ENCODE peak calls at places on chromosomes 3 and 15, in seven cellular contexts. One of them, this sample, is unnamed.

GRCh38 chr3:183779896-183780450 is 45.4 kb downstream of the MAP6D1 start:
- DNase-seq in NCI-H510A treated with DMSO at 0.1 percent for 48 hours: no peak
- DNase-seq in LoVo: no peak
- DNase-seq in AML-193: peak; percentile 54
- DNase-seq in G401: no peak
- DNase-seq in cardiac fibroblast: no peak
- DNase-seq in amniotic stem cell: no peak
- DNase-seq in this sample: no peak

GRCh38 chr3:128725547-128725931 is 444 bp upstream of the RAB7A start:
- DNase-seq in NCI-H510A treated with DMSO at 0.1 percent for 48 hours: no peak
- DNase-seq in LoVo: no peak
- DNase-seq in AML-193: no peak
- DNase-seq in G401: no peak
- DNase-seq in cardiac fibroblast: no peak
- DNase-seq in amniotic stem cell: no peak
- DNase-seq in this sample: no peak

GRCh38 chr3:35784162-35784561 is 144.8 kb downstream of the ARPP21 start:
- DNase-seq in NCI-H510A treated with DMSO at 0.1 percent for 48 hours: no peak
- DNase-seq in LoVo: no peak
- DNase-seq in AML-193: no peak
- DNase-seq in G401: no peak
- DNase-seq in cardiac fibroblast: no peak
- DNase-seq in amniotic stem cell: no peak
- DNase-seq in this sample: no peak

GRCh38 chr3:155281892-155282291 is 11.6 kb downstream of the STRIT1 start:
- DNase-seq in NCI-H510A treated with DMSO at 0.1 percent for 48 hours: no peak
- DNase-seq in LoVo: no peak
- DNase-seq in AML-193: no peak
- DNase-seq in G401: no peak
- DNase-seq in cardiac fibroblast: peak; percentile 20
- DNase-seq in amniotic stem cell: no peak
- DNase-seq in this sample: no peak

GRCh38 chr3:185521349-185522138 is 22.7 kb upstream of the TMEM41A start:
- DNase-seq in NCI-H510A treated with DMSO at 0.1 percent for 48 hours: no peak
- DNase-seq in LoVo: no peak
- DNase-seq in AML-193: no peak
- DNase-seq in G401: no peak
- DNase-seq in cardiac fibroblast: no peak
- DNase-seq in amniotic stem cell: no peak
- DNase-seq in this sample: no peak

GRCh38 chr3:8653800-8654408 is 9.3 kb upstream of the SSUH2 start:
- DNase-seq in NCI-H510A treated with DMSO at 0.1 percent for 48 hours: no peak
- DNase-seq in LoVo: no peak
- DNase-seq in AML-193: no peak
- DNase-seq in G401: no peak
- DNase-seq in cardiac fibroblast: no peak
- DNase-seq in amniotic stem cell: no peak
- DNase-seq in this sample: no peak

GRCh38 chr3:59771760-59772159 is 721.9 kb upstream of the CFAP20DC start:
- DNase-seq in NCI-H510A treated with DMSO at 0.1 percent for 48 hours: no peak
- DNase-seq in LoVo: no peak
- DNase-seq in AML-193: no peak
- DNase-seq in G401: no peak
- DNase-seq in cardiac fibroblast: peak; percentile 60
- DNase-seq in amniotic stem cell: peak; percentile 40
- DNase-seq in this sample: no peak

GRCh38 chr15:87874896-87875661 is 381.5 kb downstream of the NTRK3 start:
- DNase-seq in NCI-H510A treated with DMSO at 0.1 percent for 48 hours: no peak
- DNase-seq in LoVo: no peak
- DNase-seq in AML-193: no peak
- DNase-seq in G401: peak; percentile 20
- DNase-seq in cardiac fibroblast: peak; percentile 50
- DNase-seq in amniotic stem cell: no peak
- DNase-seq in this sample: no peak

GRCh38 chr15:63378946-63379345 is 2.7 kb downstream of the CA12 start:
- DNase-seq in NCI-H510A treated with DMSO at 0.1 percent for 48 hours: no peak
- DNase-seq in LoVo: no peak
- DNase-seq in AML-193: no peak
- DNase-seq in G401: no peak
- DNase-seq in cardiac fibroblast: no peak
- DNase-seq in amniotic stem cell: no peak
- DNase-seq in this sample: no peak

GRCh38 chr3:122661633-122662032 is 19.0 kb upstream of the PARP14 start:
- DNase-seq in NCI-H510A treated with DMSO at 0.1 percent for 48 hours: no peak
- DNase-seq in LoVo: no peak
- DNase-seq in AML-193: no peak
- DNase-seq in G401: no peak
- DNase-seq in cardiac fibroblast: no peak
- DNase-seq in amniotic stem cell: no peak
- DNase-seq in this sample: no peak

GRCh38 chr15:81768773-81769172 is 277.0 kb downstream of the MEX3B start:
- DNase-seq in NCI-H510A treated with DMSO at 0.1 percent for 48 hours: no peak
- DNase-seq in LoVo: no peak
- DNase-seq in AML-193: no peak
- DNase-seq in G401: no peak
- DNase-seq in cardiac fibroblast: no peak
- DNase-seq in amniotic stem cell: no peak
- DNase-seq in this sample: no peak

GRCh38 chr3:131972091-131972490 is 62.7 kb downstream of the CPNE4 start:
- DNase-seq in NCI-H510A treated with DMSO at 0.1 percent for 48 hours: no peak
- DNase-seq in LoVo: no peak
- DNase-seq in AML-193: no peak
- DNase-seq in G401: no peak
- DNase-seq in cardiac fibroblast: no peak
- DNase-seq in amniotic stem cell: no peak
- DNase-seq in this sample: no peak

GRCh38 chr3:124832782-124833709 is 54.1 kb downstream of the ITGB5 start:
- DNase-seq in NCI-H510A treated with DMSO at 0.1 percent for 48 hours: no peak
- DNase-seq in LoVo: no peak
- DNase-seq in AML-193: no peak
- DNase-seq in G401: no peak
- DNase-seq in cardiac fibroblast: peak; percentile 85
- DNase-seq in amniotic stem cell: peak; percentile 73
- DNase-seq in this sample: no peak

GRCh38 chr15:29364429-29365078 is 94.9 kb upstream of the NSMCE3 start:
- DNase-seq in NCI-H510A treated with DMSO at 0.1 percent for 48 hours: no peak
- DNase-seq in LoVo: no peak
- DNase-seq in AML-193: no peak
- DNase-seq in G401: no peak
- DNase-seq in cardiac fibroblast: peak; percentile 47
- DNase-seq in amniotic stem cell: peak; percentile 5
- DNase-seq in this sample: no peak

GRCh38 chr3:193944161-193944884 is 191.6 kb upstream of the HES1 start:
- DNase-seq in NCI-H510A treated with DMSO at 0.1 percent for 48 hours: no peak
- DNase-seq in LoVo: no peak
- DNase-seq in AML-193: no peak
- DNase-seq in G401: no peak
- DNase-seq in cardiac fibroblast: no peak
- DNase-seq in amniotic stem cell: no peak
- DNase-seq in this sample: no peak

GRCh38 chr3:120093923-120094775 is at the start of gene GSK3B:
- DNase-seq in NCI-H510A treated with DMSO at 0.1 percent for 48 hours: no peak
- DNase-seq in LoVo: peak; percentile 97
- DNase-seq in AML-193: peak; percentile 94
- DNase-seq in G401: peak; percentile 79
- DNase-seq in cardiac fibroblast: no peak
- DNase-seq in amniotic stem cell: peak; percentile 58
- DNase-seq in this sample: peak; percentile 84

GRCh38 chr3:127217594-127218456 is 24.9 kb downstream of the PRR23E start:
- DNase-seq in NCI-H510A treated with DMSO at 0.1 percent for 48 hours: no peak
- DNase-seq in LoVo: peak; percentile 36
- DNase-seq in AML-193: no peak
- DNase-seq in G401: no peak
- DNase-seq in cardiac fibroblast: peak; percentile 12
- DNase-seq in amniotic stem cell: no peak
- DNase-seq in this sample: no peak

GRCh38 chr3:195259146-195259563 is 11.8 kb downstream of the XXYLT1 start:
- DNase-seq in NCI-H510A treated with DMSO at 0.1 percent for 48 hours: peak; percentile 58
- DNase-seq in LoVo: peak; percentile 8
- DNase-seq in AML-193: peak; percentile 27
- DNase-seq in G401: peak; percentile 51
- DNase-seq in cardiac fibroblast: peak; percentile 60
- DNase-seq in amniotic stem cell: no peak
- DNase-seq in this sample: no peak

GRCh38 chr3:119175869-119176756 is 2.7 kb downstream of the UPK1B start:
- DNase-seq in NCI-H510A treated with DMSO at 0.1 percent for 48 hours: no peak
- DNase-seq in LoVo: no peak
- DNase-seq in AML-193: no peak
- DNase-seq in G401: no peak
- DNase-seq in cardiac fibroblast: peak; percentile 49
- DNase-seq in amniotic stem cell: no peak
- DNase-seq in this sample: no peak

GRCh38 chr3:191094057-191094456 is 105.0 kb upstream of the OSTN start:
- DNase-seq in NCI-H510A treated with DMSO at 0.1 percent for 48 hours: no peak
- DNase-seq in LoVo: no peak
- DNase-seq in AML-193: no peak
- DNase-seq in G401: no peak
- DNase-seq in cardiac fibroblast: peak; percentile 60
- DNase-seq in amniotic stem cell: peak; percentile 80
- DNase-seq in this sample: no peak

GRCh38 chr3:141261472-141262171 is 30.0 kb downstream of the PXYLP1 start:
- DNase-seq in NCI-H510A treated with DMSO at 0.1 percent for 48 hours: no peak
- DNase-seq in LoVo: no peak
- DNase-seq in AML-193: peak; percentile 31
- DNase-seq in G401: no peak
- DNase-seq in cardiac fibroblast: no peak
- DNase-seq in amniotic stem cell: no peak
- DNase-seq in this sample: no peak

GRCh38 chr3:147120029-147120428 is 286.3 kb downstream of the ZIC4 start:
- DNase-seq in NCI-H510A treated with DMSO at 0.1 percent for 48 hours: peak; percentile 36
- DNase-seq in LoVo: peak; percentile 5
- DNase-seq in AML-193: no peak
- DNase-seq in G401: peak; percentile 74
- DNase-seq in cardiac fibroblast: peak; percentile 13
- DNase-seq in amniotic stem cell: peak; percentile 3
- DNase-seq in this sample: no peak

GRCh38 chr3:12974819-12975218 is 98.4 kb downstream of the IQSEC1 start:
- DNase-seq in NCI-H510A treated with DMSO at 0.1 percent for 48 hours: no peak
- DNase-seq in LoVo: no peak
- DNase-seq in AML-193: no peak
- DNase-seq in G401: peak; percentile 64
- DNase-seq in cardiac fibroblast: no peak
- DNase-seq in amniotic stem cell: no peak
- DNase-seq in this sample: no peak

GRCh38 chr3:126180477-126181397 is at the start of gene ALDH1L1:
- DNase-seq in NCI-H510A treated with DMSO at 0.1 percent for 48 hours: peak; percentile 55
- DNase-seq in LoVo: no peak
- DNase-seq in AML-193: no peak
- DNase-seq in G401: peak; percentile 81
- DNase-seq in cardiac fibroblast: peak; percentile 94
- DNase-seq in amniotic stem cell: no peak
- DNase-seq in this sample: no peak

GRCh38 chr3:149234671-149235245 is 13.1 kb upstream of the CP start:
- DNase-seq in NCI-H510A treated with DMSO at 0.1 percent for 48 hours: no peak
- DNase-seq in LoVo: no peak
- DNase-seq in AML-193: no peak
- DNase-seq in G401: no peak
- DNase-seq in cardiac fibroblast: no peak
- DNase-seq in amniotic stem cell: no peak
- DNase-seq in this sample: no peak

GRCh38 chr3:126760541-126760940 is 56.5 kb downstream of the CHCHD6 start:
- DNase-seq in NCI-H510A treated with DMSO at 0.1 percent for 48 hours: no peak
- DNase-seq in LoVo: no peak
- DNase-seq in AML-193: no peak
- DNase-seq in G401: no peak
- DNase-seq in cardiac fibroblast: no peak
- DNase-seq in amniotic stem cell: no peak
- DNase-seq in this sample: no peak

GRCh38 chr3:128112406-128112968 is 11.1 kb downstream of the RUVBL1 start:
- DNase-seq in NCI-H510A treated with DMSO at 0.1 percent for 48 hours: no peak
- DNase-seq in LoVo: peak; percentile 17
- DNase-seq in AML-193: no peak
- DNase-seq in G401: peak; percentile 4
- DNase-seq in cardiac fibroblast: peak; percentile 88
- DNase-seq in amniotic stem cell: peak; percentile 91
- DNase-seq in this sample: peak; percentile 71

GRCh38 chr3:167559922-167560321 is 86.1 kb upstream of the SERPINI2 start:
- DNase-seq in NCI-H510A treated with DMSO at 0.1 percent for 48 hours: no peak
- DNase-seq in LoVo: no peak
- DNase-seq in AML-193: no peak
- DNase-seq in G401: no peak
- DNase-seq in cardiac fibroblast: no peak
- DNase-seq in amniotic stem cell: no peak
- DNase-seq in this sample: no peak

GRCh38 chr15:40330368-40330836 is 6.9 kb downstream of the INAFM2 start:
- DNase-seq in NCI-H510A treated with DMSO at 0.1 percent for 48 hours: peak; percentile 74
- DNase-seq in LoVo: no peak
- DNase-seq in AML-193: peak; percentile 28
- DNase-seq in G401: no peak
- DNase-seq in cardiac fibroblast: peak; percentile 89
- DNase-seq in amniotic stem cell: no peak
- DNase-seq in this sample: no peak

GRCh38 chr15:99729920-99730319 is 3.3 kb downstream of the LYSMD4 start:
- DNase-seq in NCI-H510A treated with DMSO at 0.1 percent for 48 hours: no peak
- DNase-seq in LoVo: no peak
- DNase-seq in AML-193: no peak
- DNase-seq in G401: peak; percentile 23
- DNase-seq in cardiac fibroblast: peak; percentile 76
- DNase-seq in amniotic stem cell: no peak
- DNase-seq in this sample: no peak

GRCh38 chr3:126517986-126518778 is 609 bp upstream of the UROC1 start:
- DNase-seq in NCI-H510A treated with DMSO at 0.1 percent for 48 hours: no peak
- DNase-seq in LoVo: no peak
- DNase-seq in AML-193: no peak
- DNase-seq in G401: no peak
- DNase-seq in cardiac fibroblast: no peak
- DNase-seq in amniotic stem cell: no peak
- DNase-seq in this sample: no peak

GRCh38 chr3:192929146-192929545 is 11.5 kb upstream of the MB21D2 start:
- DNase-seq in NCI-H510A treated with DMSO at 0.1 percent for 48 hours: no peak
- DNase-seq in LoVo: no peak
- DNase-seq in AML-193: no peak
- DNase-seq in G401: no peak
- DNase-seq in cardiac fibroblast: no peak
- DNase-seq in amniotic stem cell: no peak
- DNase-seq in this sample: no peak

GRCh38 chr15:43483306-43484128 is 9.4 kb downstream of the TP53BP1 start:
- DNase-seq in NCI-H510A treated with DMSO at 0.1 percent for 48 hours: no peak
- DNase-seq in LoVo: no peak
- DNase-seq in AML-193: peak; percentile 26
- DNase-seq in G401: peak; percentile 45
- DNase-seq in cardiac fibroblast: peak; percentile 62
- DNase-seq in amniotic stem cell: no peak
- DNase-seq in this sample: peak; percentile 29

GRCh38 chr3:192062186-192062585 is 601.2 kb downstream of the PYDC2 start:
- DNase-seq in NCI-H510A treated with DMSO at 0.1 percent for 48 hours: no peak
- DNase-seq in LoVo: no peak
- DNase-seq in AML-193: no peak
- DNase-seq in G401: no peak
- DNase-seq in cardiac fibroblast: no peak
- DNase-seq in amniotic stem cell: no peak
- DNase-seq in this sample: no peak

GRCh38 chr15:31389576-31389975 is 62.9 kb downstream of the KLF13 start:
- DNase-seq in NCI-H510A treated with DMSO at 0.1 percent for 48 hours: no peak
- DNase-seq in LoVo: no peak
- DNase-seq in AML-193: no peak
- DNase-seq in G401: no peak
- DNase-seq in cardiac fibroblast: no peak
- DNase-seq in amniotic stem cell: no peak
- DNase-seq in this sample: no peak

GRCh38 chr3:132659000-132659369 is 624 bp downstream of the ACAD11 start:
- DNase-seq in NCI-H510A treated with DMSO at 0.1 percent for 48 hours: peak; percentile 4
- DNase-seq in LoVo: no peak
- DNase-seq in AML-193: peak; percentile 39
- DNase-seq in G401: peak; percentile 62
- DNase-seq in cardiac fibroblast: no peak
- DNase-seq in amniotic stem cell: no peak
- DNase-seq in this sample: no peak

GRCh38 chr15:73331501-73331900 is 37.3 kb downstream of the HCN4 start:
- DNase-seq in NCI-H510A treated with DMSO at 0.1 percent for 48 hours: no peak
- DNase-seq in LoVo: no peak
- DNase-seq in AML-193: no peak
- DNase-seq in G401: no peak
- DNase-seq in cardiac fibroblast: no peak
- DNase-seq in amniotic stem cell: no peak
- DNase-seq in this sample: no peak

GRCh38 chr3:16875876-16876575 is 8.7 kb upstream of the PLCL2 start:
- DNase-seq in NCI-H510A treated with DMSO at 0.1 percent for 48 hours: no peak
- DNase-seq in LoVo: no peak
- DNase-seq in AML-193: no peak
- DNase-seq in G401: no peak
- DNase-seq in cardiac fibroblast: no peak
- DNase-seq in amniotic stem cell: no peak
- DNase-seq in this sample: no peak